ENCODE peak calls at places on chromosome 10, in five cellular contexts. One of them, this sample, is unnamed.

GRCh38 chr10:124152781-124153600 is 59.6 kb upstream of the CHST15 start:
- DNase-seq in IMR-90: peak; percentile 63
- DNase-seq in mesenchymal stem cell: peak; percentile 92
- DNase-seq in H9: peak; percentile 66
- DNase-seq in H1: peak; percentile 41
- DNase-seq in this sample: no peak

GRCh38 chr10:5551531-5552375 is 27.0 kb downstream of the CALML3 start:
- DNase-seq in IMR-90: peak; percentile 47
- DNase-seq in mesenchymal stem cell: peak; percentile 70
- DNase-seq in H9: no peak
- DNase-seq in H1: no peak
- DNase-seq in this sample: no peak

GRCh38 chr10:18312385-18313145 is 172.3 kb downstream of the CACNB2 start:
- DNase-seq in IMR-90: peak; percentile 62
- DNase-seq in mesenchymal stem cell: peak; percentile 30
- DNase-seq in H9: no peak
- DNase-seq in H1: no peak
- DNase-seq in this sample: no peak

GRCh38 chr10:93485690-93486089 is 3.6 kb upstream of the MYOF start:
- DNase-seq in IMR-90: no peak
- DNase-seq in mesenchymal stem cell: no peak
- DNase-seq in H9: no peak
- DNase-seq in H1: no peak
- DNase-seq in this sample: no peak

GRCh38 chr10:988667-989545 is 672 bp downstream of the GTPBP4 start:
- DNase-seq in IMR-90: peak; percentile 28
- DNase-seq in mesenchymal stem cell: peak; percentile 66
- DNase-seq in H9: peak; percentile 14
- DNase-seq in H1: no peak
- DNase-seq in this sample: peak; percentile 11

GRCh38 chr10:116690356-116691078 is 51.8 kb downstream of the HSPA12A start:
- DNase-seq in IMR-90: peak; percentile 28
- DNase-seq in mesenchymal stem cell: peak; percentile 50
- DNase-seq in H9: peak; percentile 55
- DNase-seq in H1: no peak
- DNase-seq in this sample: no peak

GRCh38 chr10:58400609-58401008 is 15.4 kb downstream of the TFAM start:
- DNase-seq in IMR-90: peak; percentile 62
- DNase-seq in mesenchymal stem cell: peak; percentile 48
- DNase-seq in H9: no peak
- DNase-seq in H1: no peak
- DNase-seq in this sample: no peak

GRCh38 chr10:113854757-113855626 is 531 bp downstream of the NHLRC2 start:
- DNase-seq in IMR-90: peak; percentile 28
- DNase-seq in mesenchymal stem cell: peak; percentile 81
- DNase-seq in H9: peak; percentile 51
- DNase-seq in H1: no peak
- DNase-seq in this sample: no peak

GRCh38 chr10:6128087-6128486 is 39.3 kb downstream of the RBM17 start:
- DNase-seq in IMR-90: no peak
- DNase-seq in mesenchymal stem cell: no peak
- DNase-seq in H9: no peak
- DNase-seq in H1: no peak
- DNase-seq in this sample: no peak

GRCh38 chr10:9198611-9199010 is 1144.1 kb downstream of the GATA3 start:
- DNase-seq in IMR-90: peak; percentile 80
- DNase-seq in mesenchymal stem cell: peak; percentile 24
- DNase-seq in H9: no peak
- DNase-seq in H1: no peak
- DNase-seq in this sample: no peak

GRCh38 chr10:15118615-15119014 is 21.5 kb downstream of the RPP38 start:
- DNase-seq in IMR-90: no peak
- DNase-seq in mesenchymal stem cell: no peak
- DNase-seq in H9: no peak
- DNase-seq in H1: no peak
- DNase-seq in this sample: no peak

GRCh38 chr10:75034131-75034512 is 77.3 kb upstream of the SAMD8 start:
- DNase-seq in IMR-90: no peak
- DNase-seq in mesenchymal stem cell: no peak
- DNase-seq in H9: no peak
- DNase-seq in H1: no peak
- DNase-seq in this sample: no peak

GRCh38 chr10:1274098-1274745 is 218.0 kb downstream of the WDR37 start:
- DNase-seq in IMR-90: no peak
- DNase-seq in mesenchymal stem cell: no peak
- DNase-seq in H9: no peak
- DNase-seq in H1: no peak
- DNase-seq in this sample: no peak

GRCh38 chr10:99341860-99342517 is 12.8 kb downstream of the CNNM1 start:
- DNase-seq in IMR-90: peak; percentile 45
- DNase-seq in mesenchymal stem cell: peak; percentile 63
- DNase-seq in H9: no peak
- DNase-seq in H1: no peak
- DNase-seq in this sample: no peak

GRCh38 chr10:43237128-43237527 is 29.7 kb downstream of the RASGEF1A start:
- DNase-seq in IMR-90: no peak
- DNase-seq in mesenchymal stem cell: no peak
- DNase-seq in H9: no peak
- DNase-seq in H1: no peak
- DNase-seq in this sample: no peak

GRCh38 chr10:19195698-19196097 is 147.1 kb downstream of the MALRD1 start:
- DNase-seq in IMR-90: no peak
- DNase-seq in mesenchymal stem cell: no peak
- DNase-seq in H9: no peak
- DNase-seq in H1: no peak
- DNase-seq in this sample: no peak

GRCh38 chr10:91887075-91887899 is 22.0 kb downstream of the FGFBP3 start:
- DNase-seq in IMR-90: no peak
- DNase-seq in mesenchymal stem cell: peak; percentile 69
- DNase-seq in H9: peak; percentile 98
- DNase-seq in H1: peak; percentile 89
- DNase-seq in this sample: peak; percentile 93

DNA sequence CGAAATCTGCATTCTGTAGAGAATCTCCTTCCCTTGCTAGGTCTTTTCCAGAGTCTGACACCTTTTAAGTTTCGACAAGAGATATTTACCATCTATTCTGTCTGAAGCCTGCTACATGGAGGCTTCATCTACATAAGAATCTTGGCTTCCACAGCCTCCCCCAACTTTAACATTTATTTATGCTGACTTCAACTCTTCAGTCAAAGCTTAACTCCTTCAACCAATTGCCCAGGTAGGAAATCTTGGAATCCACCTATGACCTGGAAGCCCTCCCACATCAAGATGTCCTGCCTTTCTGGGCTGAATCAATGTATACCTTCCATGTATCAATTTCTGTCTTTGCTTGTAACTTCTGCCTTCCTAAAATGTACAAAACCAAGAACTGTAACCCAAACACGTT is 54.7 kb downstream of the MINPP1 start:
- DNase-seq in IMR-90: no peak
- DNase-seq in mesenchymal stem cell: no peak
- DNase-seq in H9: no peak
- DNase-seq in H1: peak; percentile 9
- DNase-seq in this sample: no peak
- H2BK15ac ChIP-seq in IMR-90: no peak overlapping the region
- H2BK15ac ChIP-seq in mesenchymal stem cell: no peak overlapping the region
- H2BK15ac ChIP-seq in H9: no peak overlapping the region
- H2BK15ac ChIP-seq in H1: no peak overlapping the region
- H2BK15ac ChIP-seq in this sample: no peak overlapping the region

GRCh38 chr10:11095374-11095785 is 77.7 kb downstream of the CELF2 start:
- DNase-seq in IMR-90: no peak
- DNase-seq in mesenchymal stem cell: no peak
- DNase-seq in H9: peak; percentile 40
- DNase-seq in H1: no peak
- DNase-seq in this sample: no peak
- H2AFZ ChIP-seq in IMR-90: no peak overlapping the region
- H2AFZ ChIP-seq in mesenchymal stem cell: no peak overlapping the region
- H2AFZ ChIP-seq in H9: no peak overlapping the region
- H2AFZ ChIP-seq in H1: no peak overlapping the region
- H2AFZ ChIP-seq in this sample: no peak overlapping the region

GRCh38 chr10:88582806-88583583 is at the start of gene RNLS:
- DNase-seq in IMR-90: peak; percentile 15
- DNase-seq in mesenchymal stem cell: peak; percentile 62
- DNase-seq in H9: peak; percentile 75
- DNase-seq in H1: peak; percentile 33
- DNase-seq in this sample: peak; percentile 39

GRCh38 chr10:88586462-88586861 is at the start of gene LIPJ:
- DNase-seq in IMR-90: no peak
- DNase-seq in mesenchymal stem cell: no peak
- DNase-seq in H9: no peak
- DNase-seq in H1: no peak
- DNase-seq in this sample: no peak

GRCh38 chr10:88583584-88583957 is 453 bp upstream of the RNLS start:
- DNase-seq in IMR-90: no peak
- DNase-seq in mesenchymal stem cell: no peak
- DNase-seq in H9: no peak
- DNase-seq in H1: no peak
- DNase-seq in this sample: no peak

DNA sequence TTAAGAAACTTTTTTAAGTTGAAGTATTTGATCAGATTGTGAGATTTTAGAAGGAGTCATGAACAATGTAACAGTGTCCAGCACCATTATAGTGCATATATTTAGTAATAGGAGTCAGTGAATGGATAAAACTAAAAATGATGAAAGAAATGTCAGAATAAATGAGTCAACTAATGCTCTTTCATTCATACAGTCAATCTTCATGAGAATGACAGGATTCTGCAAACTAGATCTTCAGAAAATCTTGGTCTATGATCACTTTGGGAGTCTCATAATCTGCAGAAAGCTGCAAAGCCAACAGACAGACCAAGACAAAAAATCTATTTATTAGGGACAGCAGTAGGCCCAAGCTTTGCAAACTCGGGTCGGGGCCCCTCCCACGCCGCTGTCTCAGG is 710 bp downstream of the RNLS start:
- DNase-seq in IMR-90: no peak
- DNase-seq in mesenchymal stem cell: no peak
- DNase-seq in H9: no peak
- DNase-seq in H1: no peak
- DNase-seq in this sample: peak; percentile 1
- H2BK15ac ChIP-seq in IMR-90: no peak overlapping the region
- H2BK15ac ChIP-seq in mesenchymal stem cell: no peak overlapping the region
- H2BK15ac ChIP-seq in H9: no peak overlapping the region
- H2BK15ac ChIP-seq in H1: no peak overlapping the region
- H2BK15ac ChIP-seq in this sample: no peak overlapping the region

DNA sequence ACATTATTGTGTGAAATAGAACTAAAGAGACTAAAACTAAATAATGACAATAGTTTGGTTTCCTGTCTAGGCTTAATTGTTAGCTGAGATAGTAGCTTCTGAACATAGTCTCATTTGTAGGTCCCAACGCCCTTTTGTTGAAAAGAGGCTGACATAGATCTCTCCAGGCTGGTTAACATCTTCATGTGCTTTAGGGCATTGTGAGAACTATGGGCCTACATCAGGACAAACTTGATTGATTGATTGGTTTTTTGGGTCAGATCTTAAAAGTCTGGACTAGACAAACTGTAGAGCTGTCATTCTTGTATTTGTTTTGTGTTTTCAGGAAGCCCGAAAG is 869 bp downstream of the CHCHD1 start:
- DNase-seq in IMR-90: no peak
- DNase-seq in mesenchymal stem cell: no peak
- DNase-seq in H9: no peak
- DNase-seq in H1: no peak
- DNase-seq in this sample: no peak
- H2AFZ ChIP-seq in IMR-90: no peak overlapping the region
- H2AFZ ChIP-seq in mesenchymal stem cell: no peak overlapping the region
- H2AFZ ChIP-seq in H9: no peak overlapping the region
- H2AFZ ChIP-seq in H1: no peak overlapping the region
- H2AFZ ChIP-seq in this sample: no peak overlapping the region

GRCh38 chr10:62710182-62710581 is 94.3 kb upstream of the ADO start:
- DNase-seq in IMR-90: no peak
- DNase-seq in mesenchymal stem cell: no peak
- DNase-seq in H9: no peak
- DNase-seq in H1: no peak
- DNase-seq in this sample: no peak
- H2BK15ac ChIP-seq in IMR-90: no peak overlapping the region
- H2BK15ac ChIP-seq in mesenchymal stem cell: no peak overlapping the region
- H2BK15ac ChIP-seq in H9: no peak overlapping the region
- H2BK15ac ChIP-seq in H1: no peak overlapping the region
- H2BK15ac ChIP-seq in this sample: no peak overlapping the region

DNA sequence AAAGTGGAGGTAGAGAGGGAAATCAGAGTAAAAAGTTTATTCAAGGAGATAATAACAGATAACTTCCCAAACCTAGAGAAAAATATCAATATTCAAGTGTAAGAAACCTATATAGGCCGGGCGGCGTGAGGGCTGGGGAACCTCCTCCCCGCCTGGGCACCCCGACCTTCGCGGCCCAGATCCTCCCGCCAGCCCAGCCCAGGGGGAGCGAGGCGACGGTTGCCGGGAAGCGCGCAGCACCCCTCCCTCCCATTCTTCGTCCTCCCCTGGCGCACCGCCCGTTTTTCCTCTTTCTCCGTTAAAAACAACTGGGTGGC is 32.4 kb upstream of the SFTPD start:
- DNase-seq in IMR-90: no peak
- DNase-seq in mesenchymal stem cell: no peak
- DNase-seq in H9: no peak
- DNase-seq in H1: no peak
- DNase-seq in this sample: no peak
- H2AFZ ChIP-seq in IMR-90: peak overlapping the region; percentile 93
- H2AFZ ChIP-seq in mesenchymal stem cell: peak overlapping the region; percentile 91
- H2AFZ ChIP-seq in H9: no peak overlapping the region
- H2AFZ ChIP-seq in H1: peak overlapping the region; percentile 86
- H2AFZ ChIP-seq in this sample: peak overlapping the region; percentile 99

This sample was measured in neuronal stem cell.